ENCODE peak calls at places on chromosomes 16 and 17, in eight cellular contexts. One of them, this sample, is unnamed.
A peak's percentile ranks its signal among the peaks of the same experiment; 100 is the strongest.

GRCh38 chr17:78408476-78409020 is 30.1 kb downstream of the PGS1 start:
- DNase-seq in left ventricle myocardium inferior: no peak
- DNase-seq in substantia nigra: no peak
- DNase-seq in fibroblast of the aortic adventitia: no peak
- DNase-seq in GM20000: no peak
- DNase-seq in T follicular helper cell: no peak
- DNase-seq in stimulated activated CD8-positive, alpha-beta memory T cell treated with anti-CD3 and anti-CD28 coated beads, Interleukin-4, amount 100 ng/mL, for 24 hours: no peak
- DNase-seq in NCI-H1930: no peak
- DNase-seq in this sample: no peak

GRCh38 chr16:1134776-1135458 is 18.0 kb upstream of the CACNA1H start:
- DNase-seq in left ventricle myocardium inferior: no peak
- DNase-seq in substantia nigra: no peak
- DNase-seq in fibroblast of the aortic adventitia: no peak
- DNase-seq in GM20000: no peak
- DNase-seq in T follicular helper cell: no peak
- DNase-seq in stimulated activated CD8-positive, alpha-beta memory T cell treated with anti-CD3 and anti-CD28 coated beads, Interleukin-4, amount 100 ng/mL, for 24 hours: no peak
- DNase-seq in NCI-H1930: no peak
- DNase-seq in this sample: no peak

GRCh38 chr16:89720520-89720858 is 209 bp downstream of the VPS9D1 start:
- DNase-seq in left ventricle myocardium inferior: peak; percentile 62
- DNase-seq in substantia nigra: no peak
- DNase-seq in fibroblast of the aortic adventitia: no peak
- DNase-seq in GM20000: no peak
- DNase-seq in T follicular helper cell: no peak
- DNase-seq in stimulated activated CD8-positive, alpha-beta memory T cell treated with anti-CD3 and anti-CD28 coated beads, Interleukin-4, amount 100 ng/mL, for 24 hours: no peak
- DNase-seq in NCI-H1930: no peak
- DNase-seq in this sample: no peak

GRCh38 chr16:67481561-67482259 is 753 bp upstream of the ATP6V0D1 start:
- DNase-seq in left ventricle myocardium inferior: peak; percentile 48
- DNase-seq in substantia nigra: peak; percentile 29
- DNase-seq in fibroblast of the aortic adventitia: peak; percentile 67
- DNase-seq in GM20000: no peak
- DNase-seq in T follicular helper cell: peak; percentile 17
- DNase-seq in stimulated activated CD8-positive, alpha-beta memory T cell treated with anti-CD3 and anti-CD28 coated beads, Interleukin-4, amount 100 ng/mL, for 24 hours: peak; percentile 26
- DNase-seq in NCI-H1930: peak; percentile 23
- DNase-seq in this sample: no peak

GRCh38 chr16:66376114-66376513 is 9.6 kb downstream of the CDH5 start:
- DNase-seq in left ventricle myocardium inferior: no peak
- DNase-seq in substantia nigra: no peak
- DNase-seq in fibroblast of the aortic adventitia: no peak
- DNase-seq in GM20000: no peak
- DNase-seq in T follicular helper cell: no peak
- DNase-seq in stimulated activated CD8-positive, alpha-beta memory T cell treated with anti-CD3 and anti-CD28 coated beads, Interleukin-4, amount 100 ng/mL, for 24 hours: no peak
- DNase-seq in NCI-H1930: no peak
- DNase-seq in this sample: no peak

GRCh38 chr17:28760987-28761562 is 17.3 kb downstream of the TRAF4 start:
- DNase-seq in left ventricle myocardium inferior: peak; percentile 64
- DNase-seq in substantia nigra: peak; percentile 30
- DNase-seq in fibroblast of the aortic adventitia: peak; percentile 63
- DNase-seq in GM20000: no peak
- DNase-seq in T follicular helper cell: no peak
- DNase-seq in stimulated activated CD8-positive, alpha-beta memory T cell treated with anti-CD3 and anti-CD28 coated beads, Interleukin-4, amount 100 ng/mL, for 24 hours: no peak
- DNase-seq in NCI-H1930: no peak
- DNase-seq in this sample: no peak

GRCh38 chr16:20515580-20516179 is 60.5 kb downstream of the ACSM2B start:
- DNase-seq in left ventricle myocardium inferior: no peak
- DNase-seq in substantia nigra: no peak
- DNase-seq in fibroblast of the aortic adventitia: no peak
- DNase-seq in GM20000: no peak
- DNase-seq in T follicular helper cell: no peak
- DNase-seq in stimulated activated CD8-positive, alpha-beta memory T cell treated with anti-CD3 and anti-CD28 coated beads, Interleukin-4, amount 100 ng/mL, for 24 hours: no peak
- DNase-seq in NCI-H1930: no peak
- DNase-seq in this sample: no peak

GRCh38 chr17:57553991-57554825 is 190.9 kb downstream of the CCDC182 start:
- DNase-seq in left ventricle myocardium inferior: no peak
- DNase-seq in substantia nigra: no peak
- DNase-seq in fibroblast of the aortic adventitia: no peak
- DNase-seq in GM20000: no peak
- DNase-seq in T follicular helper cell: no peak
- DNase-seq in stimulated activated CD8-positive, alpha-beta memory T cell treated with anti-CD3 and anti-CD28 coated beads, Interleukin-4, amount 100 ng/mL, for 24 hours: no peak
- DNase-seq in NCI-H1930: no peak
- DNase-seq in this sample: no peak

GRCh38 chr17:68491381-68491849 is 20.8 kb upstream of the PRKAR1A start:
- DNase-seq in left ventricle myocardium inferior: peak; percentile 33
- DNase-seq in substantia nigra: no peak
- DNase-seq in fibroblast of the aortic adventitia: no peak
- DNase-seq in GM20000: peak; percentile 25
- DNase-seq in T follicular helper cell: no peak
- DNase-seq in stimulated activated CD8-positive, alpha-beta memory T cell treated with anti-CD3 and anti-CD28 coated beads, Interleukin-4, amount 100 ng/mL, for 24 hours: no peak
- DNase-seq in NCI-H1930: no peak
- DNase-seq in this sample: no peak

GRCh38 chr16:8677481-8677880 is 3.1 kb downstream of the ABAT start:
- DNase-seq in left ventricle myocardium inferior: no peak
- DNase-seq in substantia nigra: no peak
- DNase-seq in fibroblast of the aortic adventitia: no peak
- DNase-seq in GM20000: no peak
- DNase-seq in T follicular helper cell: no peak
- DNase-seq in stimulated activated CD8-positive, alpha-beta memory T cell treated with anti-CD3 and anti-CD28 coated beads, Interleukin-4, amount 100 ng/mL, for 24 hours: no peak
- DNase-seq in NCI-H1930: no peak
- DNase-seq in this sample: no peak

GRCh38 chr17:69810326-69811035 is 264.5 kb upstream of the KCNJ16 start:
- DNase-seq in left ventricle myocardium inferior: no peak
- DNase-seq in substantia nigra: no peak
- DNase-seq in fibroblast of the aortic adventitia: no peak
- DNase-seq in GM20000: no peak
- DNase-seq in T follicular helper cell: no peak
- DNase-seq in stimulated activated CD8-positive, alpha-beta memory T cell treated with anti-CD3 and anti-CD28 coated beads, Interleukin-4, amount 100 ng/mL, for 24 hours: no peak
- DNase-seq in NCI-H1930: no peak
- DNase-seq in this sample: no peak

GRCh38 chr17:798246-798645 is 16.1 kb downstream of the MRM3 start:
- DNase-seq in left ventricle myocardium inferior: no peak
- DNase-seq in substantia nigra: no peak
- DNase-seq in fibroblast of the aortic adventitia: no peak
- DNase-seq in GM20000: no peak
- DNase-seq in T follicular helper cell: no peak
- DNase-seq in stimulated activated CD8-positive, alpha-beta memory T cell treated with anti-CD3 and anti-CD28 coated beads, Interleukin-4, amount 100 ng/mL, for 24 hours: no peak
- DNase-seq in NCI-H1930: no peak
- DNase-seq in this sample: no peak

GRCh38 chr16:46787909-46788308 is 39.8 kb upstream of the MYLK3 start:
- DNase-seq in left ventricle myocardium inferior: no peak
- DNase-seq in substantia nigra: no peak
- DNase-seq in fibroblast of the aortic adventitia: no peak
- DNase-seq in GM20000: peak; percentile 68
- DNase-seq in T follicular helper cell: no peak
- DNase-seq in stimulated activated CD8-positive, alpha-beta memory T cell treated with anti-CD3 and anti-CD28 coated beads, Interleukin-4, amount 100 ng/mL, for 24 hours: no peak
- DNase-seq in NCI-H1930: no peak
- DNase-seq in this sample: no peak

GRCh38 chr16:81174644-81175324 is 63.7 kb upstream of the BCO1 start:
- DNase-seq in left ventricle myocardium inferior: no peak
- DNase-seq in substantia nigra: no peak
- DNase-seq in fibroblast of the aortic adventitia: peak; percentile 11
- DNase-seq in GM20000: no peak
- DNase-seq in T follicular helper cell: no peak
- DNase-seq in stimulated activated CD8-positive, alpha-beta memory T cell treated with anti-CD3 and anti-CD28 coated beads, Interleukin-4, amount 100 ng/mL, for 24 hours: no peak
- DNase-seq in NCI-H1930: no peak
- DNase-seq in this sample: no peak

GRCh38 chr17:69170377-69170776 is 28.7 kb upstream of the ABCA6 start:
- DNase-seq in left ventricle myocardium inferior: no peak
- DNase-seq in substantia nigra: no peak
- DNase-seq in fibroblast of the aortic adventitia: no peak
- DNase-seq in GM20000: no peak
- DNase-seq in T follicular helper cell: no peak
- DNase-seq in stimulated activated CD8-positive, alpha-beta memory T cell treated with anti-CD3 and anti-CD28 coated beads, Interleukin-4, amount 100 ng/mL, for 24 hours: no peak
- DNase-seq in NCI-H1930: no peak
- DNase-seq in this sample: no peak

GRCh38 chr17:6047966-6048365 is 22.2 kb upstream of the WSCD1 start:
- DNase-seq in left ventricle myocardium inferior: no peak
- DNase-seq in substantia nigra: no peak
- DNase-seq in fibroblast of the aortic adventitia: no peak
- DNase-seq in GM20000: no peak
- DNase-seq in T follicular helper cell: no peak
- DNase-seq in stimulated activated CD8-positive, alpha-beta memory T cell treated with anti-CD3 and anti-CD28 coated beads, Interleukin-4, amount 100 ng/mL, for 24 hours: no peak
- DNase-seq in NCI-H1930: no peak
- DNase-seq in this sample: no peak

GRCh38 chr17:64354824-64355535 is 35.7 kb downstream of the PECAM1 start:
- DNase-seq in left ventricle myocardium inferior: no peak
- DNase-seq in substantia nigra: no peak
- DNase-seq in fibroblast of the aortic adventitia: peak; percentile 58
- DNase-seq in GM20000: no peak
- DNase-seq in T follicular helper cell: no peak
- DNase-seq in stimulated activated CD8-positive, alpha-beta memory T cell treated with anti-CD3 and anti-CD28 coated beads, Interleukin-4, amount 100 ng/mL, for 24 hours: no peak
- DNase-seq in NCI-H1930: no peak
- DNase-seq in this sample: no peak

GRCh38 chr17:67059372-67059771 is 15.0 kb downstream of the CACNG1 start:
- DNase-seq in left ventricle myocardium inferior: no peak
- DNase-seq in substantia nigra: no peak
- DNase-seq in fibroblast of the aortic adventitia: peak; percentile 36
- DNase-seq in GM20000: no peak
- DNase-seq in T follicular helper cell: no peak
- DNase-seq in stimulated activated CD8-positive, alpha-beta memory T cell treated with anti-CD3 and anti-CD28 coated beads, Interleukin-4, amount 100 ng/mL, for 24 hours: no peak
- DNase-seq in NCI-H1930: no peak
- DNase-seq in this sample: peak; percentile 49

GRCh38 chr17:76789235-76789788 is 51.4 kb downstream of the MFSD11 start:
- DNase-seq in left ventricle myocardium inferior: no peak
- DNase-seq in substantia nigra: no peak
- DNase-seq in fibroblast of the aortic adventitia: no peak
- DNase-seq in GM20000: no peak
- DNase-seq in T follicular helper cell: no peak
- DNase-seq in stimulated activated CD8-positive, alpha-beta memory T cell treated with anti-CD3 and anti-CD28 coated beads, Interleukin-4, amount 100 ng/mL, for 24 hours: no peak
- DNase-seq in NCI-H1930: no peak
- DNase-seq in this sample: no peak

This sample was measured in vagina.